ENCODE peak calls at places on chromosomes 16 and 17, in four cellular contexts. One of them, this sample, is unnamed.

GRCh38 chr17:67779098-67779672 is 46.1 kb upstream of the BPTF start:
- ATAC-seq in PC-3: peak
- ATAC-seq in CD8-positive, alpha-beta T cell: peak
- ATAC-seq in psoas muscle: peak
- ATAC-seq in this sample: no peak

GRCh38 chr17:43359469-43360105 is 39.2 kb upstream of the ARL4D start:
- ATAC-seq in PC-3: no peak
- ATAC-seq in CD8-positive, alpha-beta T cell: no peak
- ATAC-seq in psoas muscle: no peak
- ATAC-seq in this sample: no peak

GRCh38 chr16:19822534-19822933 is 62.1 kb downstream of the GPRC5B start:
- ATAC-seq in PC-3: no peak
- ATAC-seq in CD8-positive, alpha-beta T cell: no peak
- ATAC-seq in psoas muscle: no peak
- ATAC-seq in this sample: no peak

GRCh38 chr17:4738136-4739121 is 1.2 kb upstream of the ZMYND15 start:
- ATAC-seq in PC-3: peak
- ATAC-seq in CD8-positive, alpha-beta T cell: peak
- ATAC-seq in psoas muscle: no peak
- ATAC-seq in this sample: peak

GRCh38 chr16:1534021-1535020 is 855 bp downstream of the TMEM204 start:
- ATAC-seq in PC-3: no peak
- ATAC-seq in CD8-positive, alpha-beta T cell: peak
- ATAC-seq in psoas muscle: no peak
- ATAC-seq in this sample: peak

GRCh38 chr17:14211246-14211645 is 25.4 kb downstream of the CDRT15 start:
- ATAC-seq in PC-3: no peak
- ATAC-seq in CD8-positive, alpha-beta T cell: no peak
- ATAC-seq in psoas muscle: no peak
- ATAC-seq in this sample: no peak

GRCh38 chr16:16033208-16033717 is 83.8 kb downstream of the ABCC1 start:
- ATAC-seq in PC-3: no peak
- ATAC-seq in CD8-positive, alpha-beta T cell: peak
- ATAC-seq in psoas muscle: no peak
- ATAC-seq in this sample: peak

GRCh38 chr17:76987486-76987885 is 119.3 kb downstream of the MGAT5B start:
- ATAC-seq in PC-3: no peak
- ATAC-seq in CD8-positive, alpha-beta T cell: no peak
- ATAC-seq in psoas muscle: no peak
- ATAC-seq in this sample: no peak

GRCh38 chr16:17213025-17213424 is 257.7 kb downstream of the XYLT1 start:
- ATAC-seq in PC-3: no peak
- ATAC-seq in CD8-positive, alpha-beta T cell: peak
- ATAC-seq in psoas muscle: no peak
- ATAC-seq in this sample: no peak

GRCh38 chr16:75250809-75251279 is 580 bp downstream of the BCAR1 start:
- ATAC-seq in PC-3: peak
- ATAC-seq in CD8-positive, alpha-beta T cell: no peak
- ATAC-seq in psoas muscle: peak
- ATAC-seq in this sample: no peak

GRCh38 chr17:74785096-74785980 is 9.2 kb upstream of the NAT9 start:
- ATAC-seq in PC-3: peak
- ATAC-seq in CD8-positive, alpha-beta T cell: peak
- ATAC-seq in psoas muscle: no peak
- ATAC-seq in this sample: peak

GRCh38 chr17:16492613-16493290 is 759 bp upstream of the LRRC75A start:
- ATAC-seq in PC-3: no peak
- ATAC-seq in CD8-positive, alpha-beta T cell: no peak
- ATAC-seq in psoas muscle: peak
- ATAC-seq in this sample: no peak

GRCh38 chr17:63452979-63453551 is 7.0 kb upstream of the CYB561 start:
- ATAC-seq in PC-3: no peak
- ATAC-seq in CD8-positive, alpha-beta T cell: no peak
- ATAC-seq in psoas muscle: no peak
- ATAC-seq in this sample: peak

GRCh38 chr17:300881-301280 is 51.7 kb downstream of the RPH3AL start:
- ATAC-seq in PC-3: no peak
- ATAC-seq in CD8-positive, alpha-beta T cell: no peak
- ATAC-seq in psoas muscle: no peak
- ATAC-seq in this sample: no peak

GRCh38 chr17:18860161-18860972 is 2.4 kb downstream of the PRPSAP2 start:
- ATAC-seq in PC-3: peak
- ATAC-seq in CD8-positive, alpha-beta T cell: no peak
- ATAC-seq in psoas muscle: no peak
- ATAC-seq in this sample: peak

GRCh38 chr17:17540278-17540906 is 44.2 kb upstream of the RASD1 start:
- ATAC-seq in PC-3: no peak
- ATAC-seq in CD8-positive, alpha-beta T cell: no peak
- ATAC-seq in psoas muscle: no peak
- ATAC-seq in this sample: no peak

GRCh38 chr16:14244344-14245010 is 173.4 kb downstream of the MRTFB start:
- ATAC-seq in PC-3: no peak
- ATAC-seq in CD8-positive, alpha-beta T cell: no peak
- ATAC-seq in psoas muscle: no peak
- ATAC-seq in this sample: no peak

GRCh38 chr17:57963149-57963511 is 7.9 kb upstream of the CUEDC1 start:
- ATAC-seq in PC-3: no peak
- ATAC-seq in CD8-positive, alpha-beta T cell: no peak
- ATAC-seq in psoas muscle: no peak
- ATAC-seq in this sample: no peak

GRCh38 chr17:81540676-81541027 is 11.5 kb downstream of the FAAP100 start:
- ATAC-seq in PC-3: no peak
- ATAC-seq in CD8-positive, alpha-beta T cell: no peak
- ATAC-seq in psoas muscle: no peak
- ATAC-seq in this sample: no peak

GRCh38 chr17:59707971-59708425 is 544 bp downstream of the VMP1 start:
- ATAC-seq in PC-3: no peak
- ATAC-seq in CD8-positive, alpha-beta T cell: no peak
- ATAC-seq in psoas muscle: peak
- ATAC-seq in this sample: no peak

GRCh38 chr17:40311575-40311974 is 2.6 kb downstream of the RARA start:
- ATAC-seq in PC-3: peak
- ATAC-seq in CD8-positive, alpha-beta T cell: no peak
- ATAC-seq in psoas muscle: peak
- ATAC-seq in this sample: no peak

GRCh38 chr16:20911361-20911760 is 10.8 kb downstream of the LYRM1 start:
- ATAC-seq in PC-3: peak
- ATAC-seq in CD8-positive, alpha-beta T cell: no peak
- ATAC-seq in psoas muscle: no peak
- ATAC-seq in this sample: no peak

GRCh38 chr16:18024566-18024965 is 312.0 kb downstream of the NPIPA8 start:
- ATAC-seq in PC-3: no peak
- ATAC-seq in CD8-positive, alpha-beta T cell: no peak
- ATAC-seq in psoas muscle: peak
- ATAC-seq in this sample: no peak

GRCh38 chr17:69534235-69534621 is 119.7 kb downstream of the MAP2K6 start:
- ATAC-seq in PC-3: no peak
- ATAC-seq in CD8-positive, alpha-beta T cell: no peak
- ATAC-seq in psoas muscle: no peak
- ATAC-seq in this sample: no peak

GRCh38 chr17:419073-419735 is 66.6 kb upstream of the RPH3AL start:
- ATAC-seq in PC-3: no peak
- ATAC-seq in CD8-positive, alpha-beta T cell: peak
- ATAC-seq in psoas muscle: no peak
- ATAC-seq in this sample: no peak

GRCh38 chr16:74950511-74950910 is 34.4 kb downstream of the WDR59 start:
- ATAC-seq in PC-3: no peak
- ATAC-seq in CD8-positive, alpha-beta T cell: no peak
- ATAC-seq in psoas muscle: no peak
- ATAC-seq in this sample: no peak

GRCh38 chr16:13102401-13102800 is 201.0 kb downstream of the SHISA9 start:
- ATAC-seq in PC-3: no peak
- ATAC-seq in CD8-positive, alpha-beta T cell: no peak
- ATAC-seq in psoas muscle: no peak
- ATAC-seq in this sample: no peak

GRCh38 chr16:69119536-69119935 is 12.9 kb downstream of the CHTF8 start:
- ATAC-seq in PC-3: no peak
- ATAC-seq in CD8-positive, alpha-beta T cell: no peak
- ATAC-seq in psoas muscle: no peak
- ATAC-seq in this sample: no peak

GRCh38 chr16:66516808-66517585 is 32.9 kb downstream of the TK2 start:
- ATAC-seq in PC-3: peak
- ATAC-seq in CD8-positive, alpha-beta T cell: peak
- ATAC-seq in psoas muscle: peak
- ATAC-seq in this sample: peak

GRCh38 chr16:49542391-49542891 is 168.8 kb downstream of the C16orf78 start:
- ATAC-seq in PC-3: no peak
- ATAC-seq in CD8-positive, alpha-beta T cell: no peak
- ATAC-seq in psoas muscle: peak
- ATAC-seq in this sample: no peak

GRCh38 chr17:66373944-66374817 is 71.8 kb downstream of the PRKCA start:
- ATAC-seq in PC-3: no peak
- ATAC-seq in CD8-positive, alpha-beta T cell: peak
- ATAC-seq in psoas muscle: no peak
- ATAC-seq in this sample: peak

GRCh38 chr16:88894681-88895300 is 28.3 kb upstream of the PABPN1L start:
- ATAC-seq in PC-3: no peak
- ATAC-seq in CD8-positive, alpha-beta T cell: no peak
- ATAC-seq in psoas muscle: no peak
- ATAC-seq in this sample: no peak

GRCh38 chr16:57513371-57514102 is 22.8 kb downstream of the CCDC102A start:
- ATAC-seq in PC-3: no peak
- ATAC-seq in CD8-positive, alpha-beta T cell: no peak
- ATAC-seq in psoas muscle: no peak
- ATAC-seq in this sample: no peak

GRCh38 chr16:80460004-80460403 is 80.8 kb upstream of the DYNLRB2 start:
- ATAC-seq in PC-3: no peak
- ATAC-seq in CD8-positive, alpha-beta T cell: no peak
- ATAC-seq in psoas muscle: no peak
- ATAC-seq in this sample: no peak

GRCh38 chr16:83723244-83723643 is 84.5 kb upstream of the HSBP1 start:
- ATAC-seq in PC-3: no peak
- ATAC-seq in CD8-positive, alpha-beta T cell: no peak
- ATAC-seq in psoas muscle: peak
- ATAC-seq in this sample: no peak

GRCh38 chr17:32479074-32479617 is 7.6 kb upstream of the CDK5R1 start:
- ATAC-seq in PC-3: no peak
- ATAC-seq in CD8-positive, alpha-beta T cell: no peak
- ATAC-seq in psoas muscle: peak
- ATAC-seq in this sample: no peak

This sample was measured in activated CD4-positive, CD25-positive, alpha-beta regulatory T cell treated with anti-CD3 and anti-CD28 coated beads, Interleukin-2, amount 50 U/mL, for 24 hours.